ENCODE peak calls at places on chromosome 16, in ten cellular contexts. E, Q, L, C, W, S, D, M, O and J are unnamed samples.

GRCh38 chr16:54106078-54106477 is 180.5 kb downstream of the IRX3 start:
- DNase-seq in E (no peak), Q (no peak), L (no peak), C (no peak), W (no peak), S (no peak), D (no peak), M (no peak), O (no peak), J (no peak)

GRCh38 chr16:700684-701584 is 4.7 kb downstream of the FBXL16 start:
- DNase-seq in E (no peak), Q (no peak), L (no peak), C (peak), W (no peak), S (no peak), D (no peak), M (no peak), O (no peak), J (no peak)

GRCh38 chr16:85480727-85481101 is 132.4 kb upstream of the GSE1 start:
- DNase-seq in E (no peak), Q (no peak), L (no peak), C (no peak), W (no peak), S (no peak), D (no peak), M (no peak), O (no peak), J (no peak)

GRCh38 chr16:88920618-88921602 is 54.5 kb upstream of the PABPN1L start:
- DNase-seq in E (no peak), Q (peak), L (peak), C (peak), W (peak), S (peak), D (peak), M (peak), O (peak), J (peak)

GRCh38 chr16:80803341-80804060 is 897 bp downstream of the CDYL2 start:
- DNase-seq in E (no peak), Q (peak), L (no peak), C (peak), W (peak), S (no peak), D (peak), M (peak), O (no peak), J (no peak)

GRCh38 chr16:46747777-46748651 is at the start of gene MYLK3:
- DNase-seq in E (no peak), Q (peak), L (no peak), C (peak), W (no peak), S (no peak), D (no peak), M (no peak), O (no peak), J (no peak)

GRCh38 chr16:16021988-16022682 is 72.7 kb downstream of the ABCC1 start:
- DNase-seq in E (no peak), Q (peak), L (no peak), C (peak), W (peak), S (peak), D (peak), M (peak), O (peak), J (peak)

GRCh38 chr16:62363451-62363850 is 327.2 kb upstream of the CDH8 start:
- DNase-seq in E (no peak), Q (no peak), L (no peak), C (no peak), W (no peak), S (no peak), D (no peak), M (no peak), O (no peak), J (no peak)

GRCh38 chr16:84009282-84009681 is 33.3 kb downstream of the SLC38A8 start:
- DNase-seq in E (no peak), Q (no peak), L (no peak), C (no peak), W (peak), S (no peak), D (no peak), M (no peak), O (no peak), J (no peak)

GRCh38 chr16:56771558-56772279 is 41.8 kb downstream of the NUP93 start:
- DNase-seq in E (no peak), Q (no peak), L (no peak), C (no peak), W (no peak), S (no peak), D (no peak), M (no peak), O (no peak), J (no peak)

GRCh38 chr16:3444032-3444388 is 530 bp downstream of the NAA60 start:
- DNase-seq in E (peak), Q (peak), L (no peak), C (no peak), W (no peak), S (peak), D (no peak), M (peak), O (no peak), J (peak)

GRCh38 chr16:79419148-79419547 is 181.4 kb downstream of the MAF start:
- DNase-seq in E (no peak), Q (no peak), L (no peak), C (no peak), W (no peak), S (no peak), D (no peak), M (no peak), O (no peak), J (no peak)

GRCh38 chr16:74111583-74111982 is 185.0 kb upstream of the PSMD7 start:
- DNase-seq in E (no peak), Q (no peak), L (no peak), C (no peak), W (no peak), S (no peak), D (no peak), M (no peak), O (no peak), J (no peak)

GRCh38 chr16:3073448-3073847 is 8.0 kb downstream of the IL32 start:
- DNase-seq in E (no peak), Q (no peak), L (no peak), C (no peak), W (no peak), S (no peak), D (no peak), M (no peak), O (no peak), J (no peak)

GRCh38 chr16:71515026-71515425 is 11.2 kb upstream of the CHST4 start:
- DNase-seq in E (no peak), Q (no peak), L (no peak), C (no peak), W (no peak), S (no peak), D (no peak), M (peak), O (no peak), J (no peak)